ENCODE peak calls at places on chromosomes 7 and 10, in five cellular contexts. B is COR-L47; I is mucosa of descending colon; A is stimulated activated CD4-positive, alpha-beta T cell treated with anti-CD3 and anti-CD28 coated beads, Interleukin-1b, Interleukin-23, amount 100 ng/mL, for 24 hours; F is activated T-cell treated with anti-CD3 and anti-CD28 coated beads for 1 hour. X is an unnamed sample.

GRCh38 chr7:38306914-38307313 is 33.5 kb upstream of the TARP start:
- DNase-seq in I (no peak), A (no peak), B (no peak), F (no peak), X (no peak)

GRCh38 chr10:46323176-46323575 is 36.4 kb downstream of the ANTXRL start:
- DNase-seq in B (no peak), A (no peak), F (no peak), I (no peak), X (no peak)

GRCh38 chr7:116426428-116427156 is 72.9 kb upstream of the CAV2 start:
- DNase-seq in A (no peak), F (no peak), I (no peak), B (no peak), X (no peak)

GRCh38 chr7:127938588-127938987 is 92.6 kb downstream of the LRRC4 start:
- DNase-seq in A (no peak), I (no peak), B (no peak), F (no peak), X (no peak)

GRCh38 chr10:27713906-27714305 is 31.7 kb downstream of the MKX start:
- DNase-seq in I (no peak), F (no peak), B (no peak), A (no peak), X (no peak)

GRCh38 chr10:103442031-103442461 is 10.1 kb downstream of the CALHM2 start:
- DNase-seq in I (no peak), B (no peak), F (no peak), A (no peak), X (no peak)

GRCh38 chr7:90889644-90890043 is 293.5 kb downstream of the CDK14 start:
- DNase-seq in I (no peak), F (no peak), A (no peak), B (no peak), X (no peak)

GRCh38 chr7:7527047-7527446 is 8.6 kb downstream of the COL28A1 start:
- DNase-seq in I (no peak), F (no peak), B (no peak), A (no peak), X (no peak)

GRCh38 chr7:43038229-43038628 is 74.2 kb upstream of the HECW1 start:
- DNase-seq in B (no peak), F (no peak), A (no peak), I (no peak), X (no peak)

GRCh38 chr7:4786015-4786414 is 10.6 kb downstream of the AP5Z1 start:
- DNase-seq in I (no peak), A (no peak), F (no peak), B (no peak), X (no peak)

GRCh38 chr7:15750741-15751140 is 64.3 kb upstream of the MEOX2 start:
- DNase-seq in I (no peak), F (no peak), A (no peak), B (no peak), X (no peak)

GRCh38 chr10:60186315-60187071 is 203.2 kb downstream of the ANK3 start:
- DNase-seq in F (no peak), A (no peak), B (no peak), I (no peak), X (no peak)

GRCh38 chr10:62244088-62244487 is 24.6 kb downstream of the RTKN2 start:
- DNase-seq in I (no peak), B (no peak), F (no peak), A (no peak), X (no peak)

GRCh38 chr7:1555813-1556540 is at the start of gene TMEM184A:
- DNase-seq in A (no peak), F (peak), I (peak), B (peak), X (peak)

X was measured in progenitor cell of endocrine pancreas.